ENCODE peak calls at places on chromosomes 11 and 22, in five cellular contexts. F is stomach, Z is transverse colon, U is A549, K is lower leg skin. Y is an unnamed sample.

GRCh38 chr11:34343153-34343552 is 14.7 kb downstream of the ABTB2 start:
- DNase-seq in F (no peak), K (no peak), Z (no peak), U (no peak), Y (no peak)

GRCh38 chr11:70020336-70021214 is 57.5 kb upstream of the ANO1 start:
- DNase-seq in U (no peak), K (no peak), Z (no peak), F (no peak), Y (no peak)

GRCh38 chr22:21639359-21639758 is 2.7 kb upstream of the SDF2L1 start:
- DNase-seq in U (no peak), F (no peak), K (no peak), Z (no peak), Y (no peak)

GRCh38 chr11:24386551-24387404 is 110.1 kb upstream of the LUZP2 start:
- DNase-seq in K (no peak), Z (no peak), U (no peak), F (no peak), Y (no peak)

GRCh38 chr11:14119357-14119756 is 156.8 kb downstream of the SPON1 start:
- DNase-seq in F (no peak), U (no peak), Z (no peak), K (no peak), Y (no peak)

GRCh38 chr11:62005231-62005661 is 37.8 kb upstream of the FTH1 start:
- DNase-seq in F (no peak), K (no peak), Z (no peak), U (no peak), Y (no peak)

GRCh38 chr11:69746140-69746539 is 29.0 kb downstream of the FGF4 start:
- DNase-seq in F (no peak), Z (no peak), K (no peak), U (no peak), Y (no peak)

GRCh38 chr11:103773059-103773458 is 263.4 kb upstream of the DDI1 start:
- DNase-seq in K (no peak), F (no peak), U (no peak), Z (no peak), Y (peak)

DNA sequence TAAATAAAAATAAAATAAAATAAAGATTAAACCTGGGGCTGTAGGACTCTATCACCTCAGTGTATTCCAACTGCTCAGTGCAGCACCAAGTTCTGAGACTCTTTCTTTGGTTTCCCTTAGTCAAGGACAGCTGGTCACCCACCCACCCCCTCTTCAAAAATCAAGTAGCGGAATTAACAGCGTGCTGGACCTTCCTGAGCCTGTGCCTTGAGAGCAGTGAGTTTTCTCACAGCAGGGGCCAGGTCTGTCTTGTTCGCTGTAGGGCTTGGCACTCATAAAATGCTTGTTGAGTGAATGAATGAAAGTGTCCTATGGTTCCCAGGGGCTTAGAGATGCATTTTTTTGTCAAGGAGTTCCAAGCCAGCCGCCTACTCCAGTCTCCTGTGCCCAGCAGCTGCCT is 2.9 kb upstream of the ALX4 start:
- DNase-seq in F (no peak), Z (no peak), K (no peak), U (no peak), Y (no peak)
- H3K4me3 ChIP-seq in F (no peak), Z (no peak), K (no peak), U (no peak), Y (no peak)

GRCh38 chr11:67353317-67354313 is at the start of gene POLD4:
- DNase-seq in K (peak), F (peak), Z (peak), U (peak), Y (peak)
- TF ChIP-seq POLR2A in K (peak), F (no peak), Z (peak), U (peak), Y (peak)

DNA sequence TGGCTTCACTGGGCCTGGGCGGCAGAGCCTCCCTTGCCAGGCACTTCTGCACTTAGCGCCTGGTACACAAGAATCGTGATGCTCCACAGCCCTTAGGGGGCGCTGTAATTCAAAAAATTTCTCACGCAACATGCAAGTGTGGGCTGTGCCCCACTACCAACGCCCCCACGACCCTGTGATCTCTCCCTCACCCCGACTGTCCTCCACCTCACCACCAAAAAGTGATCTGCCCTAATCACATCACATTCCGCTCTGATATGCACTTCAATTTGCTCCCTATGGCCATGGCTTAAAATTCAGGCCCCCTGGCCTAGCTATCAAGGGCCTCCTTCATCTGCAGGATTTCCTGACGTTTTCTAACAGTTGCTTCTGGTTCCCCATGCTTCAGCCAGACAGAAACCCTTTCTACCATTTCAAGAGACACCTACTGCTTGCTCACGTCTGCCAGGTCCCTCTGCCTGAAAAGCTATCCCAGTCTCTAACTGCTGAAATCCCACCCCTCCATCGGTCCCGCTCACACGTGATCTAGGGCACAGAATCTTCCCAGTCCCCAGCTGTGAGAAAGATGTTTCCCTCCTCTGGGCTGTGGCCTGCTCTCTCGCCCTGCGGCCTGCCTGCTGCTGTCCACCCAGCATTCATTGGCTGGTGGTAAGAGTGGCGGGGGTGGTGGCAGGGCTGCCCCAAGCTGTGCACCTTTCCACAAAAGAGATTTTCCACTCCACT is 27.9 kb upstream of the LRRC32 start:
- DNase-seq in F (no peak), U (no peak), K (no peak), Z (no peak), Y (no peak)
- TF ChIP-seq CTCF in F (no peak), U (peak), K (no peak), Z (no peak), Y (no peak)

GRCh38 chr11:134254433-134254832 is 1.1 kb downstream of the ACAD8 start:
- DNase-seq in Z (no peak), F (no peak), U (no peak), K (no peak), Y (no peak)
- H3K4me3 ChIP-seq in Z (peak), F (peak), U (peak), K (no peak), Y (no peak)

GRCh38 chr11:9462172-9462799 is 1.5 kb downstream of the ZNF143 start:
- DNase-seq in F (no peak), U (no peak), K (no peak), Z (no peak), Y (no peak)

GRCh38 chr11:9459573-9460321 is 1.1 kb upstream of the ZNF143 start:
- DNase-seq in Z (peak), K (peak), U (peak), F (no peak), Y (peak)

GRCh38 chr11:9460322-9461067 is at the start of gene ZNF143:
- DNase-seq in Z (peak), F (peak), U (peak), K (peak), Y (peak)

GRCh38 chr11:9461760-9462134 is 935 bp downstream of the ZNF143 start:
- DNase-seq in F (no peak), Z (no peak), K (no peak), U (peak), Y (no peak)

DNA sequence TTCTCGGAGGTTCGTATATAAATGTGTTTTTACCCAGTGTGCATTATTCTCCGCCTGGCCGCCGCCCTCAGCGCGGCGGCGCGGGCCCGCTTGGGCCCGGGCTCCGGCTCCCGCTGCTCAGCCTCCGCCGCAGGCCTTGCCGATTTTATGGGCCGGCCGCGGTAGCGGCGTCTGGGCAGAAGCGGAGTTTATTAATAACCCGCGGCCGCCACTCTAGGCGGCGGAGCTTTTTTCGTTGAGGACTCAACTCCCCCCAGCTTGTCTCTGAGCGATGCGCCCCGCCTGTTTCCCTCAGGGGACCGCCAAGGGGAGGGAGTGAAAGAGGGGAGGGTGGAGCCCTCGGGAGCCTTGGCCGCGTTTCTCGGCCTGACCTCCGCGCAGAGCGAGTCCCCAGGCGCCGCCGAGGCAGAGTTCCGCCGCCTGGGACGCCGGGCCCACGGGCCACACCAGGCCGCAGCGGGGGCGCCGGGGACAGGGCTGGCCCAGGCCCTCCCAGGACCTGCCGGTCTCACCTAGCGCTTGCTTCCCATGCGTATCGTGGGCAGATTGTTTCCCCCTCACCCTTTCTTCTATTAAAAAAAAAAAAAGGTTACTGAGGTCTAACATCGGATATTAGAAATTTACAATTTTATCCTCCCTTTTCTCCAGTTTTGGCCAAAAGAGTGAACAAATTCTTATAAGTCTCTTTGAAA is 402 bp downstream of the ZNF143 start:
- DNase-seq in K (peak), Z (peak), U (peak), F (peak), Y (peak)
- TF ChIP-seq POLR2A in K (peak), Z (peak), U (peak), F (no peak), Y (no peak)

GRCh38 chr22:34975721-34976120 is 90.2 kb upstream of the ISX start:
- DNase-seq in U (no peak), Z (no peak), K (no peak), F (no peak), Y (no peak)
- TF ChIP-seq CTCF in U (peak), Z (peak), K (no peak), F (no peak), Y (no peak)

DNA sequence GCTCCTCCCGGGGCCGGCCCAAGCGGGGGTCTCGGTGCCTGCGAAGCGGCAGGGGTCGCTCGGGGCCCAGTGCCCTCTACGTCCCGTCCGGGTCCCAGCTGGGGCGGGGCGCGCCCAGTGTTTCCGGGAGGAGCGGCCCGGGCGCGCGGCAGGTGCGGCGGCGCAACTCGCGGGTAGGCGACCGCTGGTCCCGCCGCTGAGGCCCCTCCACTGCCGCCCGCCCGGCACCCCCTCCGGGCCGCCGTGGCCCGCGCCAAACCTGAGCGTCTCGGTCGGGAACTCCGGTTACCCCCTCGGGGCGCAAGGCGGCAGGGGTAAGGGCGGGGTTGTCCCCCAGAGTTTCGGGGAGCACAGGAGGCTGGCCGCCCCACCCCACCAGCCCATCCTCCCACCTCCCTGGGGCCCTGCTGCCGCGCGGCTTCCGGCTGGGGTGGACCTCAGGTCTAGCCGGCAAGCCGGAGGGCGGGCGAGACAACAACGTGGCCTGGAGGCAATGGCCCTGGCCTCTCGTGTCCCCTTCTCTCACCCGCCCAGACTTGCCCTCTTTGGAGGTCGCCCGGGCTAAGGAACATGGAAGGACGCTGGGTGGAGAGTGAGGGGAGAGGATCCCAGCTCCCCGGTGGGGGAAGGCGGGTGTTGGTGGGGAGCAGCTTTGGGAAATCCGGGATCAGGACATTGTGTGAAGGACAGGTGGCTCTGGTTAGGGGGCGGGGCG is 416 bp upstream of the CRACR2B start:
- DNase-seq in U (no peak), K (no peak), Z (peak), F (peak), Y (no peak)
- H3K4me3 ChIP-seq in U (peak), K (no peak), Z (peak), F (peak), Y (no peak)

GRCh38 chr11:78427615-78428272 is 10.1 kb upstream of the GAB2 start:
- DNase-seq in K (no peak), U (no peak), F (no peak), Z (no peak), Y (no peak)
- TF ChIP-seq POLR2A in K (no peak), U (no peak), F (no peak), Z (no peak), Y (no peak)

GRCh38 chr11:65502274-65502851 is 3.5 kb downstream of the MALAT1 start:
- DNase-seq in U (no peak), Z (no peak), F (no peak), K (no peak), Y (no peak)

GRCh38 chr11:65500262-65501004 is 1.6 kb downstream of the MALAT1 start:
- DNase-seq in Z (peak), K (no peak), F (no peak), U (no peak), Y (no peak)

GRCh38 chr11:65502852-65503603 is 4.2 kb downstream of the MALAT1 start:
- DNase-seq in F (no peak), U (no peak), K (no peak), Z (no peak), Y (no peak)

GRCh38 chr11:65501005-65501529 is 2.2 kb downstream of the MALAT1 start:
- DNase-seq in Z (no peak), F (no peak), K (no peak), U (no peak), Y (no peak)

DNA sequence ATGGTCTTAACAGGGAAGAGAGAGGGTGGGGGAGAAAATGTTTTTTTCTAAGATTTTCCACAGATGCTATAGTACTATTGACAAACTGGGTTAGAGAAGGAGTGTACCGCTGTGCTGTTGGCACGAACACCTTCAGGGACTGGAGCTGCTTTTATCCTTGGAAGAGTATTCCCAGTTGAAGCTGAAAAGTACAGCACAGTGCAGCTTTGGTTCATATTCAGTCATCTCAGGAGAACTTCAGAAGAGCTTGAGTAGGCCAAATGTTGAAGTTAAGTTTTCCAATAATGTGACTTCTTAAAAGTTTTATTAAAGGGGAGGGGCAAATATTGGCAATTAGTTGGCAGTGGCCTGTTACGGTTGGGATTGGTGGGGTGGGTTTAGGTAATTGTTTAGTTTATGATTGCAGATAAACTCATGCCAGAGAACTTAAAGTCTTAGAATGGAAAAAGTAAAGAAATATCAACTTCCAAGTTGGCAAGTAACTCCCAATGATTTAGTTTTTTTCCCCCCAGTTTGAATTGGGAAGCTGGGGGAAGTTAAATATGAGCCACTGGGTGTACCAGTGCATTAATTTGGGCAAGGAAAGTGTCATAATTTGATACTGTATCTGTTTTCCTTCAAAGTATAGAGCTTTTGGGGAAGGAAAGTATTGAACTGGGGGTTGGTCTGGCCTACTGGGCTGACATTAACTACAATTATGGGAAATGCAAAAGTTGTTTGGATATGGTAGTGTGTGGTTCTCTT is 2.9 kb downstream of the MALAT1 start:
- DNase-seq in F (no peak), K (no peak), Z (no peak), U (no peak), Y (no peak)
- TF ChIP-seq CTCF in F (no peak), K (no peak), Z (no peak), U (no peak), Y (no peak)

GRCh38 chr22:39292002-39292401 is 27.4 kb downstream of the RPL3 start:
- DNase-seq in Z (no peak), K (no peak), F (no peak), U (no peak), Y (peak)
- H3K4me3 ChIP-seq in Z (no peak), K (no peak), F (no peak), U (no peak), Y (no peak)

Y was measured in testis.